ENCODE peak calls at places on chromosomes 16 and 17, in four cellular contexts. One of them, this sample, is unnamed.

GRCh38 chr16:78551487-78552085 is 452.1 kb downstream of the WWOX start:
- DNase-seq in HepG2: no peak
- DNase-seq in K562: no peak
- DNase-seq in GM12878: no peak
- DNase-seq in this sample: no peak

GRCh38 chr17:70581459-70581858 is 412.1 kb downstream of the KCNJ2 start:
- DNase-seq in HepG2: no peak
- DNase-seq in K562: no peak
- DNase-seq in GM12878: no peak
- DNase-seq in this sample: no peak

GRCh38 chr16:7057458-7057857 is 275.2 kb upstream of the RBFOX1 start:
- DNase-seq in HepG2: no peak
- DNase-seq in K562: no peak
- DNase-seq in GM12878: no peak
- DNase-seq in this sample: no peak

GRCh38 chr17:40480501-40481003 is 20.9 kb downstream of the TNS4 start:
- DNase-seq in HepG2: peak
- DNase-seq in K562: no peak
- DNase-seq in GM12878: peak
- DNase-seq in this sample: no peak

GRCh38 chr17:20266806-20267458 is 200.4 kb downstream of the LGALS9B start:
- DNase-seq in HepG2: no peak
- DNase-seq in K562: peak
- DNase-seq in GM12878: no peak
- DNase-seq in this sample: peak

GRCh38 chr16:75080205-75081029 is 36.2 kb downstream of the LDHD start:
- DNase-seq in HepG2: no peak
- DNase-seq in K562: no peak
- DNase-seq in GM12878: no peak
- DNase-seq in this sample: no peak

GRCh38 chr17:69450857-69451410 is 36.4 kb downstream of the MAP2K6 start:
- DNase-seq in HepG2: no peak
- DNase-seq in K562: no peak
- DNase-seq in GM12878: no peak
- DNase-seq in this sample: no peak

GRCh38 chr17:81285179-81285878 is 9.8 kb downstream of the SLC38A10 start:
- DNase-seq in HepG2: no peak
- DNase-seq in K562: peak
- DNase-seq in GM12878: no peak
- DNase-seq in this sample: no peak

GRCh38 chr17:2682304-2682938 is 29.1 kb downstream of the CLUH start:
- DNase-seq in HepG2: no peak
- DNase-seq in K562: no peak
- DNase-seq in GM12878: no peak
- DNase-seq in this sample: no peak

GRCh38 chr17:58626905-58627304 is 64.9 kb downstream of the TEX14 start:
- DNase-seq in HepG2: no peak
- DNase-seq in K562: no peak
- DNase-seq in GM12878: no peak
- DNase-seq in this sample: no peak

GRCh38 chr16:29232811-29233704 is 173.5 kb downstream of the NPIPB11 start:
- DNase-seq in HepG2: no peak
- DNase-seq in K562: no peak
- DNase-seq in GM12878: no peak
- DNase-seq in this sample: no peak

GRCh38 chr16:89104930-89105571 is 11.4 kb downstream of the ACSF3 start:
- DNase-seq in HepG2: no peak
- DNase-seq in K562: no peak
- DNase-seq in GM12878: no peak
- DNase-seq in this sample: no peak

GRCh38 chr17:64202683-64203430 is 60.2 kb downstream of the TEX2 start:
- DNase-seq in HepG2: peak
- DNase-seq in K562: no peak
- DNase-seq in GM12878: no peak
- DNase-seq in this sample: no peak

GRCh38 chr17:80219013-80219776 is 938 bp downstream of the SGSH start:
- DNase-seq in HepG2: peak
- DNase-seq in K562: peak
- DNase-seq in GM12878: peak
- DNase-seq in this sample: peak

GRCh38 chr16:79347176-79347715 is 253.3 kb downstream of the MAF start:
- DNase-seq in HepG2: no peak
- DNase-seq in K562: no peak
- DNase-seq in GM12878: no peak
- DNase-seq in this sample: no peak

GRCh38 chr17:36072431-36073121 is 8.5 kb downstream of the CCL18 start:
- DNase-seq in HepG2: peak
- DNase-seq in K562: peak
- DNase-seq in GM12878: peak
- DNase-seq in this sample: peak

GRCh38 chr17:61815863-61816523 is 47.3 kb downstream of the BRIP1 start:
- DNase-seq in HepG2: no peak
- DNase-seq in K562: no peak
- DNase-seq in GM12878: no peak
- DNase-seq in this sample: no peak

GRCh38 chr16:59058261-59058660 is 324.1 kb upstream of the GOT2 start:
- DNase-seq in HepG2: no peak
- DNase-seq in K562: no peak
- DNase-seq in GM12878: no peak
- DNase-seq in this sample: no peak
- TF ChIP-seq FOXK2 in HepG2: no peak
- TF ChIP-seq FOXK2 in K562: no peak
- TF ChIP-seq FOXK2 in GM12878: no peak
- TF ChIP-seq FOXK2 in this sample: no peak

GRCh38 chr17:74042241-74042640 is 161.2 kb upstream of the RPL38 start:
- DNase-seq in HepG2: no peak
- DNase-seq in K562: no peak
- DNase-seq in GM12878: no peak
- DNase-seq in this sample: no peak

GRCh38 chr17:74042744-74043486 is 160.6 kb upstream of the RPL38 start:
- DNase-seq in HepG2: peak
- DNase-seq in K562: no peak
- DNase-seq in GM12878: no peak
- DNase-seq in this sample: peak

GRCh38 chr17:74040729-74041128 is 162.7 kb upstream of the RPL38 start:
- DNase-seq in HepG2: no peak
- DNase-seq in K562: no peak
- DNase-seq in GM12878: no peak
- DNase-seq in this sample: no peak

GRCh38 chr17:74045608-74046007 is 157.9 kb upstream of the RPL38 start:
- DNase-seq in HepG2: no peak
- DNase-seq in K562: no peak
- DNase-seq in GM12878: no peak
- DNase-seq in this sample: no peak

GRCh38 chr17:74043976-74044375 is 159.5 kb upstream of the RPL38 start:
- DNase-seq in HepG2: no peak
- DNase-seq in K562: no peak
- DNase-seq in GM12878: no peak
- DNase-seq in this sample: no peak
- TF ChIP-seq FOXM1 in HepG2: no peak
- TF ChIP-seq FOXM1 in K562: no peak
- TF ChIP-seq FOXM1 in GM12878: no peak
- TF ChIP-seq FOXM1 in this sample: no peak

DNA sequence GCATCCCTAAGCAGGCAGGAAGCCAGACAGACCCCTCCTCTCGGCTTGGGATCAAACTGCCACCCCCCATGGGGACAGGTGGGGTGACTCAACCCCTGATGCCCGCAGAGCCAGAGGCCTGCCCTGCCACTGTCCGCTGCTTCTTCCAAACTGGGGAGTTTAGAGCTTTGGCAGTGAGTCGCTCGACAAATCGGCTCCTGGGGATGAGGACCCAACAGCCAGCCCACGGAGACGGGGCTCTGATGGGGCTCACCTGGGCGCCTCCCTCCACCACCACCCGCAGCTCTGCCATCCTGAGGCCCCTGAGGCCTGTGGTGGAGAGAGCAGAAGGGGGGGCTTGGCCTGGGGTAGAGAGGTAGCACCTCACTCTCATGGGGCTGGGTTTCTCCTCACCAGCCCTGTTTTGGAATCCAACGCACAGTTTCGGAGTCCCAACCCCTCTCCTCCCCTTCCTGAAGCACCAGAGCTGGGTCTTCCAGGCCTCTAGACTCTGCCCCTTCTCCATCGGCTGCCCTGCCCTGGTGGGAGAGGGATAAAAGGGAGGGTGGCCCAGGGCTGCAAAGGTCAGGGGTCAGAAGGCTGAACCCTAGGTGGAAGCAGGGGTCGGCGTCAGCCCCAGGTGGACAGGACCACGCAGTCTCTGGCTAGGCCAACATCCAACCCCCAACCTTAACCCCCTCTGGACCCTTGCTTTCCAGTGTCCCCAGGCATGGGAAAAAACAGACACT is 5.8 kb downstream of the PRSS22 start:
- DNase-seq in HepG2: no peak
- DNase-seq in K562: no peak
- DNase-seq in GM12878: no peak
- DNase-seq in this sample: no peak
- TF ChIP-seq FOXK2 in HepG2: no peak
- TF ChIP-seq FOXK2 in K562: no peak
- TF ChIP-seq FOXK2 in GM12878: no peak
- TF ChIP-seq FOXK2 in this sample: no peak

GRCh38 chr17:34254651-34255380 is at the start of gene CCL2:
- DNase-seq in HepG2: no peak
- DNase-seq in K562: peak
- DNase-seq in GM12878: no peak
- DNase-seq in this sample: peak
- TF ChIP-seq FOXM1 in HepG2: no peak
- TF ChIP-seq FOXM1 in K562: no peak
- TF ChIP-seq FOXM1 in GM12878: no peak
- TF ChIP-seq FOXM1 in this sample: no peak

GRCh38 chr16:5944971-5945370 is 847.4 kb upstream of the EEF2KMT start:
- DNase-seq in HepG2: no peak
- DNase-seq in K562: no peak
- DNase-seq in GM12878: no peak
- DNase-seq in this sample: no peak
- TF ChIP-seq FOXK2 in HepG2: no peak
- TF ChIP-seq FOXK2 in K562: no peak
- TF ChIP-seq FOXK2 in GM12878: no peak
- TF ChIP-seq FOXK2 in this sample: no peak

GRCh38 chr16:23296994-23297393 is 5.1 kb upstream of the SCNN1B start:
- DNase-seq in HepG2: peak
- DNase-seq in K562: peak
- DNase-seq in GM12878: no peak
- DNase-seq in this sample: peak
- TF ChIP-seq FOXM1 in HepG2: no peak
- TF ChIP-seq FOXM1 in K562: no peak
- TF ChIP-seq FOXM1 in GM12878: no peak
- TF ChIP-seq FOXM1 in this sample: no peak

GRCh38 chr17:4104506-4104905 is 38.3 kb downstream of the ZZEF1 start:
- DNase-seq in HepG2: no peak
- DNase-seq in K562: no peak
- DNase-seq in GM12878: no peak
- DNase-seq in this sample: no peak
- TF ChIP-seq FOXK2 in HepG2: no peak
- TF ChIP-seq FOXK2 in K562: no peak
- TF ChIP-seq FOXK2 in GM12878: no peak
- TF ChIP-seq FOXK2 in this sample: no peak

DNA sequence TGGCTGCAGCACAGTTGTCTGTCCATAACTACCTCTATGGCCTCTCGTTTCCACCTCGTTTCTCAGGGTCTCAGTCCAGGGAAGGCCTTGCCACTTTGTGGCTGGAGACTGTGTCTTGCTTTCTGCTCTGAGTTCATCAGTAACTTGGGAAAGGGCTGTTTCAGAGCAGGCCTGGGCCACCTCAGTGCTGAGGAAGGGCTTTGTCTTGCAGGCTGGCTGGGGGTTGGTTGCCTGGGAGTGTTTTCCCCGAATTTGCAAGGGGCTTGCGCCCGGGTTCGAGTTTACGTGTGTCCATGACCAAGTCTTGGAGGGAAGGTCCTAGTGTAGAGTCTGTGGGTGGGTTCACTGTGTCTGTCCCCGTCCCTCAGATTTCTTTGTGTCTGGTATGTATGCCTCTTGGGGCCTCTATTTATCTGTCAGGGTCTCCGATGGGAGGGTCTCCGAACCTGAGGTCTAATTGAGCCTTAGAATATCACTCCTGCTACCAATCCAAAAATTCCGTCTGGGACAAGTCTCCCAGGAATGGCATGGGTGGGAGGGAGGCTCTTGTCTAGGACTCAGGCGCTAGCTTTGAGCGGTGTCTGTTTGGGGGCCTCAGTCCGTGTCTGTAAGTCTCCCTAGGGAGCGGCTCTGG is 594 bp upstream of the TGFB1I1 start:
- DNase-seq in HepG2: no peak
- DNase-seq in K562: no peak
- DNase-seq in GM12878: no peak
- DNase-seq in this sample: no peak
- TF ChIP-seq FOXM1 in HepG2: no peak
- TF ChIP-seq FOXM1 in K562: no peak
- TF ChIP-seq FOXM1 in GM12878: no peak
- TF ChIP-seq FOXM1 in this sample: no peak

This sample was measured in HEK293T.